ENCODE peak calls at places on chromosome 20, in five cellular contexts. One of them, this sample, is unnamed.

GRCh38 chr20:45843506-45843905 is 9.9 kb downstream of the SNX21 start:
- DNase-seq in tibial nerve: no peak
- DNase-seq in OCI-LY7: no peak
- DNase-seq in glutamatergic neuron: no peak
- DNase-seq in cardiac fibroblast: no peak
- DNase-seq in this sample: no peak

GRCh38 chr20:3551681-3552434 is 81.0 kb downstream of the ATRN start:
- DNase-seq in tibial nerve: no peak
- DNase-seq in OCI-LY7: no peak
- DNase-seq in glutamatergic neuron: no peak
- DNase-seq in cardiac fibroblast: no peak
- DNase-seq in this sample: no peak

GRCh38 chr20:54726687-54727086 is 251.3 kb downstream of the DOK5 start:
- DNase-seq in tibial nerve: no peak
- DNase-seq in OCI-LY7: no peak
- DNase-seq in glutamatergic neuron: no peak
- DNase-seq in cardiac fibroblast: no peak
- DNase-seq in this sample: no peak

GRCh38 chr20:47701612-47702011 is 83.7 kb downstream of the SULF2 start:
- DNase-seq in tibial nerve: no peak
- DNase-seq in OCI-LY7: no peak
- DNase-seq in glutamatergic neuron: no peak
- DNase-seq in cardiac fibroblast: no peak
- DNase-seq in this sample: no peak

GRCh38 chr20:37901667-37902503 is 1.0 kb upstream of the VSTM2L start:
- DNase-seq in tibial nerve: no peak
- DNase-seq in OCI-LY7: peak; percentile 39
- DNase-seq in glutamatergic neuron: no peak
- DNase-seq in cardiac fibroblast: peak; percentile 72
- DNase-seq in this sample: peak; percentile 87

GRCh38 chr20:45629496-45630100 is at the start of gene WFDC10A:
- DNase-seq in tibial nerve: peak; percentile 10
- DNase-seq in OCI-LY7: peak; percentile 28
- DNase-seq in glutamatergic neuron: peak; percentile 43
- DNase-seq in cardiac fibroblast: peak; percentile 54
- DNase-seq in this sample: peak; percentile 53

GRCh38 chr20:15310361-15310760 is 972.9 kb upstream of the FLRT3 start:
- DNase-seq in tibial nerve: no peak
- DNase-seq in OCI-LY7: no peak
- DNase-seq in glutamatergic neuron: no peak
- DNase-seq in cardiac fibroblast: peak; percentile 2
- DNase-seq in this sample: no peak

GRCh38 chr20:95215-95614 is 7.7 kb downstream of the DEFB125 start:
- DNase-seq in tibial nerve: no peak
- DNase-seq in OCI-LY7: no peak
- DNase-seq in glutamatergic neuron: no peak
- DNase-seq in cardiac fibroblast: no peak
- DNase-seq in this sample: no peak

GRCh38 chr20:13492001-13492480 is 146.7 kb downstream of the TASP1 start:
- DNase-seq in tibial nerve: peak; percentile 56
- DNase-seq in OCI-LY7: no peak
- DNase-seq in glutamatergic neuron: no peak
- DNase-seq in cardiac fibroblast: peak; percentile 90
- DNase-seq in this sample: no peak

GRCh38 chr20:37293301-37293943 is 4.0 kb downstream of the MANBAL start:
- DNase-seq in tibial nerve: no peak
- DNase-seq in OCI-LY7: no peak
- DNase-seq in glutamatergic neuron: no peak
- DNase-seq in cardiac fibroblast: no peak
- DNase-seq in this sample: no peak

GRCh38 chr20:44787299-44787698 is 23.0 kb downstream of the RIMS4 start:
- DNase-seq in tibial nerve: no peak
- DNase-seq in OCI-LY7: no peak
- DNase-seq in glutamatergic neuron: no peak
- DNase-seq in cardiac fibroblast: no peak
- DNase-seq in this sample: no peak

GRCh38 chr20:38304845-38305447 is 990 bp downstream of the BPI start:
- DNase-seq in tibial nerve: no peak
- DNase-seq in OCI-LY7: peak; percentile 8
- DNase-seq in glutamatergic neuron: peak; percentile 53
- DNase-seq in cardiac fibroblast: peak; percentile 54
- DNase-seq in this sample: peak; percentile 60

GRCh38 chr20:48841861-48842529 is 14.2 kb upstream of the PREX1 start:
- DNase-seq in tibial nerve: no peak
- DNase-seq in OCI-LY7: no peak
- DNase-seq in glutamatergic neuron: no peak
- DNase-seq in cardiac fibroblast: peak; percentile 84
- DNase-seq in this sample: no peak

GRCh38 chr20:19880256-19881079 is 122.4 kb downstream of the RIN2 start:
- DNase-seq in tibial nerve: no peak
- DNase-seq in OCI-LY7: no peak
- DNase-seq in glutamatergic neuron: no peak
- DNase-seq in cardiac fibroblast: peak; percentile 79
- DNase-seq in this sample: no peak

GRCh38 chr20:23363257-23363649 is 1.3 kb downstream of the GZF1 start:
- DNase-seq in tibial nerve: no peak
- DNase-seq in OCI-LY7: peak; percentile 44
- DNase-seq in glutamatergic neuron: no peak
- DNase-seq in cardiac fibroblast: no peak
- DNase-seq in this sample: no peak

GRCh38 chr20:45345104-45345936 is 2.9 kb downstream of the SDC4 start:
- DNase-seq in tibial nerve: no peak
- DNase-seq in OCI-LY7: no peak
- DNase-seq in glutamatergic neuron: no peak
- DNase-seq in cardiac fibroblast: no peak
- DNase-seq in this sample: no peak

GRCh38 chr20:47992021-47992467 is 206.8 kb upstream of the SULF2 start:
- DNase-seq in tibial nerve: no peak
- DNase-seq in OCI-LY7: no peak
- DNase-seq in glutamatergic neuron: no peak
- DNase-seq in cardiac fibroblast: no peak
- DNase-seq in this sample: no peak

GRCh38 chr20:20363449-20364015 is 4.4 kb upstream of the INSM1 start:
- DNase-seq in tibial nerve: no peak
- DNase-seq in OCI-LY7: no peak
- DNase-seq in glutamatergic neuron: peak; percentile 54
- DNase-seq in cardiac fibroblast: no peak
- DNase-seq in this sample: no peak

GRCh38 chr20:34703573-34704176 is 469 bp upstream of the TP53INP2 start:
- DNase-seq in tibial nerve: peak; percentile 17
- DNase-seq in OCI-LY7: peak; percentile 38
- DNase-seq in glutamatergic neuron: peak; percentile 41
- DNase-seq in cardiac fibroblast: peak; percentile 44
- DNase-seq in this sample: peak; percentile 37

GRCh38 chr20:1734269-1734858 is 76.8 kb upstream of the SIRPG start:
- DNase-seq in tibial nerve: no peak
- DNase-seq in OCI-LY7: no peak
- DNase-seq in glutamatergic neuron: no peak
- DNase-seq in cardiac fibroblast: no peak
- DNase-seq in this sample: peak; percentile 59

DNA sequence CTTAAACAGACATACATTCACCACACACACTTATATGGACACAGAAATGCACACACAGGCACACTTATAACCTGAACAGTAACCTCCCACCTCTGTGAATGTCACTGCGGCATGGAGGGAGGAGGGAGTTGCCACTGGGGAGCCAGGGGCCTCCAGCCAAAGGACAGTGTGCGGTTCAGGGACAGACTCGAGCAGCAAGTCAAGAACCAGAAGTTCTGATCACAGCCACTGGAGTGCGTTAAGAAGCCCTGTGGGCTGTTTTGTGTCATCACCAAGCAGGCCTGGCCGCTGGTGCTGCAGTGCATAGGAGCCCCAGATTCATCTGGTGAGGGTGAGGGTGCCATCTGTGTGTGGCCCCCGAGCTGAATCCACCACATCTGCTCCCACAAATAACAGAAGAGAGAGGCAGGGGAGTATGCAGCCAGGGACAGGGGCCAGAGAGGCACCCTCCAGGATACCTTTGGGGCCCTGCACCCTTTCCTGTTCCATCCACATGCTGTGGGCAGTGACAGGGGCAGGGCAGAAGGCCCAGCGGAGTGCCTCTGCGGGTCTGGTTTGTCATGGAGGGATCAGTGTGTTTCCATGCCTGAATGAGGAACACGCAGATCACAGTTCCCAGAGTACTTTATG is 20.3 kb downstream of the SYNDIG1 start:
- DNase-seq in tibial nerve: no peak
- DNase-seq in OCI-LY7: no peak
- DNase-seq in glutamatergic neuron: no peak
- DNase-seq in cardiac fibroblast: no peak
- DNase-seq in this sample: no peak
- TF ChIP-seq CTCF in tibial nerve: no peak
- TF ChIP-seq CTCF in OCI-LY7: no peak
- TF ChIP-seq CTCF in glutamatergic neuron: no peak
- TF ChIP-seq CTCF in cardiac fibroblast: no peak
- TF ChIP-seq CTCF in this sample: no peak

DNA sequence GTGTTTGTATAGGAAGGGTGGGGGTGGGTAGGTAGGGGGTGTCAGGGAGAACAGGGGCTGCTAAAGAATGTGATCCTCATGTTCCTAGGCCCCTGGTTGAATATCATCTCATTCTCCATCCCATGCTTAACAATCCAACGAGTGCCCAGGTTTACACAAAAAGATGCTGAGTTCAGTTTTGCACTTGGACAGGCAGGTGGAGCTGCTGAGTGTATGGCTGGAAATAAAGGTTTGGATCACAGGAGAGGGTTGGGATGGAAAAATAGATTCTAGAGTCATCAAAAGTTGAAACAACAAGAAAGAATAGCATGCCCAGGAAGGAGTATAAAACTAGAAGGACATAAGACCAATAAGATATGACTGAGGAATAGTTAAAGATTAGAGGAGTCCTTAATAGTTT is 14.2 kb downstream of the CHD6 start:
- DNase-seq in tibial nerve: no peak
- DNase-seq in OCI-LY7: no peak
- DNase-seq in glutamatergic neuron: no peak
- DNase-seq in cardiac fibroblast: no peak
- DNase-seq in this sample: no peak
- TF ChIP-seq CTCF in tibial nerve: no peak
- TF ChIP-seq CTCF in OCI-LY7: no peak
- TF ChIP-seq CTCF in glutamatergic neuron: no peak
- TF ChIP-seq CTCF in cardiac fibroblast: peak; percentile 19
- TF ChIP-seq CTCF in this sample: no peak

GRCh38 chr20:31951530-31952453 is at the start of gene PDRG1:
- DNase-seq in tibial nerve: peak; percentile 91
- DNase-seq in OCI-LY7: peak; percentile 99
- DNase-seq in glutamatergic neuron: peak; percentile 100
- DNase-seq in cardiac fibroblast: peak; percentile 98
- DNase-seq in this sample: peak; percentile 98
- TF ChIP-seq CTCF in tibial nerve: peak; percentile 94
- TF ChIP-seq CTCF in OCI-LY7: peak; percentile 95
- TF ChIP-seq CTCF in glutamatergic neuron: peak; percentile 95
- TF ChIP-seq CTCF in cardiac fibroblast: peak; percentile 95
- TF ChIP-seq CTCF in this sample: peak; percentile 86

GRCh38 chr20:61597996-61598395 is 345.9 kb downstream of the CDH4 start:
- DNase-seq in tibial nerve: no peak
- DNase-seq in OCI-LY7: no peak
- DNase-seq in glutamatergic neuron: no peak
- DNase-seq in cardiac fibroblast: no peak
- DNase-seq in this sample: no peak
- TF ChIP-seq CTCF in tibial nerve: no peak
- TF ChIP-seq CTCF in OCI-LY7: no peak
- TF ChIP-seq CTCF in glutamatergic neuron: no peak
- TF ChIP-seq CTCF in cardiac fibroblast: no peak
- TF ChIP-seq CTCF in this sample: no peak

DNA sequence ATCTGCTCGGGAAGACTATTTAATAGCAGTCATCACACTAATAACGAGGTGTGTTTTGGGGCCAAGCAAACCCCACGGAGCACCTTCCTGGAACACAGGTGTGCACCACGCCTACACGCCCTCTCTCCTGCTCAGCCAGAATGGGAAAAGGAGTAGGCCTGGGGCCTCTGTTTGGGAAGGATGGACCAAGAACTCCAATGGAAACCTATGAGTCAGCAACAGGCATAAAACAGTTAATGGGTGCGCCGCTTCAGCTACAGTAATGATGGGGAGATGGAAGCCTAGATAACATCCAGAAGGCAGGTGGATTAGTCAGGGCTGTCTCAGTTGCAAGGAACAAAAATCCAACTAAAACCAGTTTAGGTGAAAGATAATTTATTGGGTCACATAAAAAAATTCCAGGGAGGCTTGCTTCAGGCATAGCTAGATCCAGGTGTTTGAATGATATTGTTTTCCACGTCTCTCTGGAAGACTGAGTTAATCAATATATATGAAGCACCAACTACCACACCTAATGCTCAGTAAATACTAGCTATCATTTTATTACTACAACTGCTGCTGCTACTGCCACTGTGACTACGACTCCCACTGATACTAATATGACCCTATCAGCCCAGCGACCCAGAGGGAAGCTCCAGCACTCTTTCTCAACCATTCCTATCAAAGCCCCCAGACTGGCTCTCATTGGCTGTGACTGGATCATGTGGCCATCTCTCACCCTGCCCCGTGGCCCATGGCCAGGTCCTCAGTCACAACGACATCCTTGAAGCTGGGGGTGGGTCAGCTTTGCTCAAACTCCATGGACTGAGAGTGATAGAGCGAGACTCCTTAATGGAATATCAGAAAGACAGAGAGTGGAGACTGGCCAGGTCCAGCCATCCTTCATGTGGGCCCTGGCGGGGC is 155.2 kb upstream of the PTPN1 start:
- DNase-seq in tibial nerve: no peak
- DNase-seq in OCI-LY7: no peak
- DNase-seq in glutamatergic neuron: no peak
- DNase-seq in cardiac fibroblast: no peak
- DNase-seq in this sample: no peak
- TF ChIP-seq CTCF in tibial nerve: no peak
- TF ChIP-seq CTCF in OCI-LY7: no peak
- TF ChIP-seq CTCF in glutamatergic neuron: no peak
- TF ChIP-seq CTCF in cardiac fibroblast: no peak
- TF ChIP-seq CTCF in this sample: no peak

GRCh38 chr20:31883829-31884228 is 13.4 kb downstream of the TTLL9 start:
- DNase-seq in tibial nerve: no peak
- DNase-seq in OCI-LY7: no peak
- DNase-seq in glutamatergic neuron: no peak
- DNase-seq in cardiac fibroblast: no peak
- DNase-seq in this sample: no peak

GRCh38 chr20:31881945-31882344 is 11.5 kb downstream of the TTLL9 start:
- DNase-seq in tibial nerve: no peak
- DNase-seq in OCI-LY7: no peak
- DNase-seq in glutamatergic neuron: no peak
- DNase-seq in cardiac fibroblast: no peak
- DNase-seq in this sample: no peak

GRCh38 chr20:31877684-31878083 is 7.2 kb downstream of the TTLL9 start:
- DNase-seq in tibial nerve: no peak
- DNase-seq in OCI-LY7: no peak
- DNase-seq in glutamatergic neuron: no peak
- DNase-seq in cardiac fibroblast: no peak
- DNase-seq in this sample: no peak

GRCh38 chr20:31879143-31879987 is 8.9 kb downstream of the TTLL9 start:
- DNase-seq in tibial nerve: peak; percentile 94
- DNase-seq in OCI-LY7: peak; percentile 66
- DNase-seq in glutamatergic neuron: peak; percentile 99
- DNase-seq in cardiac fibroblast: peak; percentile 97
- DNase-seq in this sample: peak; percentile 92
- TF ChIP-seq CTCF in tibial nerve: peak; percentile 32
- TF ChIP-seq CTCF in OCI-LY7: no peak
- TF ChIP-seq CTCF in glutamatergic neuron: no peak
- TF ChIP-seq CTCF in cardiac fibroblast: no peak
- TF ChIP-seq CTCF in this sample: no peak

This sample was measured in GM13976.